ENCODE peak calls at places on chromosomes 4 and X, in ten cellular contexts. Q is stimulated activated CD4-positive, alpha-beta T cell treated with anti-CD3 and anti-CD28 coated beads, TNF-alpha, amount 100 ng/mL, for 1 hour; W is GM03348; K is activated CD4-positive, alpha-beta T cell treated with anti-CD3 and anti-CD28 coated beads, Interleukin-2, amount 10 ng/mL, durations not matched to agents 7 days and 5 days; B is right cardiac atrium; H is GM23248; Y is NCI-H2029 treated with DMSO at 0.1 percent for 48 hours; V is HT1080; M is fibroblast of pulmonary artery; F is EL. O is an unnamed sample.

GRCh38 chrX:121858867-121859647 is 811.6 kb downstream of the GLUD2 start:
- DNase-seq in H (no peak), B (no peak), M (no peak), W (no peak), Q (no peak), K (no peak), Y (peak; percentile 36), V (no peak), F (no peak), O (no peak)

GRCh38 chr4:83208776-83209365 is 75.7 kb downstream of the COQ2 start:
- DNase-seq in V (peak; percentile 16), Q (no peak), F (peak; percentile 72), Y (no peak), H (peak; percentile 66), B (no peak), K (no peak), W (peak; percentile 55), M (peak; percentile 31), O (no peak)

GRCh38 chrX:22922961-22923360 is 76.8 kb upstream of the DDX53 start:
- DNase-seq in B (no peak), V (peak; percentile 52), H (peak; percentile 66), Q (no peak), Y (no peak), M (peak; percentile 91), W (peak; percentile 0), K (no peak), F (peak; percentile 26), O (no peak)

GRCh38 chr4:4216668-4217067 is 10.1 kb downstream of the OTOP1 start:
- DNase-seq in F (peak; percentile 54), B (no peak), K (no peak), Y (no peak), M (peak; percentile 27), V (peak; percentile 84), H (peak; percentile 32), Q (no peak), W (no peak), O (no peak)

GRCh38 chr4:52651993-52652672 is 7.0 kb downstream of the USP46 start:
- DNase-seq in F (no peak), M (no peak), K (no peak), H (no peak), Y (no peak), V (no peak), B (no peak), W (no peak), Q (no peak), O (no peak)

GRCh38 chr4:78311306-78311705 is 240.3 kb upstream of the ANXA3 start:
- DNase-seq in B (no peak), W (no peak), Y (no peak), M (no peak), H (no peak), Q (no peak), F (no peak), V (no peak), K (no peak), O (no peak)

GRCh38 chr4:99435154-99435553 is at the start of gene ADH7:
- DNase-seq in K (no peak), H (no peak), B (no peak), Q (no peak), W (no peak), F (no peak), V (no peak), Y (no peak), M (no peak), O (no peak)

GRCh38 chr4:80424225-80424581 is 88.7 kb downstream of the CFAP299 start:
- DNase-seq in Q (no peak), H (no peak), Y (no peak), B (no peak), K (no peak), F (peak; percentile 3), M (no peak), V (no peak), W (no peak), O (no peak)

GRCh38 chr4:109977854-109978501 is 65.3 kb downstream of the EGF start:
- DNase-seq in Y (peak; percentile 22), H (peak; percentile 78), Q (no peak), K (no peak), F (peak; percentile 48), B (no peak), M (peak; percentile 68), W (peak; percentile 65), V (no peak), O (peak; percentile 62)

GRCh38 chr4:34046580-34046979 is 2197.7 kb downstream of the ARAP2 start:
- DNase-seq in V (peak; percentile 83), Q (no peak), K (no peak), H (peak; percentile 74), M (peak; percentile 81), W (peak; percentile 19), B (no peak), Y (no peak), F (peak; percentile 56), O (no peak)

GRCh38 chrX:73615022-73615421 is 52.0 kb downstream of the CHIC1 start:
- DNase-seq in W (no peak), Q (no peak), F (no peak), H (no peak), Y (no peak), K (peak; percentile 34), M (no peak), V (no peak), B (no peak), O (no peak)

O was measured in OCI-LY7.